ENCODE peak calls at places on chromosomes 16 and 17, in seven cellular contexts. L, T, O, E, W, K and X are unnamed samples.

GRCh38 chr17:15966879-15967248 is 21.9 kb downstream of the ADORA2B start:
- DNase-seq in W (no peak), T (no peak), E (no peak), O (no peak), K (no peak), L (peak), X (no peak)

GRCh38 chr17:54518706-54519105 is 381.9 kb upstream of the TOM1L1 start:
- DNase-seq in K (no peak), T (no peak), L (no peak), W (no peak), E (no peak), O (no peak), X (no peak)

GRCh38 chr16:27226476-27226875 is 23.1 kb downstream of the KDM8 start:
- DNase-seq in L (no peak), O (no peak), E (no peak), T (no peak), K (no peak), W (no peak), X (no peak)

GRCh38 chr16:12271006-12271405 is 294.5 kb downstream of the SNX29 start:
- DNase-seq in K (no peak), L (peak), O (peak), E (peak), W (peak), T (no peak), X (no peak)

GRCh38 chr16:81511371-81511770 is 66.8 kb downstream of the CMIP start:
- DNase-seq in E (no peak), W (peak), O (peak), L (no peak), K (no peak), T (no peak), X (no peak)

GRCh38 chr17:37180371-37180770 is 195.4 kb upstream of the C17orf78 start:
- DNase-seq in O (peak), T (no peak), E (no peak), W (no peak), K (no peak), L (no peak), X (no peak)

GRCh38 chr16:27228621-27229501 is 25.5 kb downstream of the KDM8 start:
- DNase-seq in K (peak), W (no peak), E (no peak), L (no peak), O (no peak), T (no peak), X (no peak)

GRCh38 chr17:72693147-72693878 is 399.2 kb downstream of the SLC39A11 start:
- DNase-seq in E (no peak), T (no peak), O (no peak), W (peak), K (no peak), L (no peak), X (no peak)

GRCh38 chr16:49121636-49122035 is 160.0 kb downstream of the CBLN1 start:
- DNase-seq in O (no peak), L (no peak), K (no peak), T (no peak), E (no peak), W (no peak), X (no peak)

GRCh38 chr16:57264950-57265371 is 19.5 kb downstream of the PLLP start:
- DNase-seq in K (no peak), T (no peak), W (no peak), E (peak), L (no peak), O (no peak), X (no peak)

GRCh38 chr16:86541560-86541959 is 13.5 kb downstream of the MTHFSD start:
- DNase-seq in W (no peak), L (no peak), T (no peak), E (no peak), K (no peak), O (no peak), X (no peak)

GRCh38 chr16:86195863-86196630 is 297.1 kb downstream of the IRF8 start:
- DNase-seq in T (no peak), W (no peak), E (no peak), K (no peak), L (no peak), O (no peak), X (no peak)

GRCh38 chr16:67339453-67339852 is 12.8 kb downstream of the LRRC36 start:
- DNase-seq in W (peak), T (no peak), O (peak), K (no peak), L (no peak), E (no peak), X (no peak)

GRCh38 chr16:75065149-75065807 is 51.3 kb downstream of the LDHD start:
- DNase-seq in W (no peak), T (no peak), K (no peak), L (no peak), O (no peak), E (peak), X (no peak)

GRCh38 chr16:31344712-31345111 is 10.3 kb upstream of the ITGAX start:
- DNase-seq in L (no peak), E (no peak), K (no peak), W (no peak), O (no peak), T (no peak), X (no peak)

GRCh38 chr17:41919840-41920579 is 1.3 kb upstream of the ACLY start:
- DNase-seq in T (no peak), L (peak), W (peak), E (peak), K (peak), O (no peak), X (no peak)

GRCh38 chr16:72974142-72974769 is 73.7 kb downstream of the ZFHX3 start:
- DNase-seq in K (no peak), O (no peak), T (no peak), W (no peak), E (peak), L (no peak), X (no peak)

GRCh38 chr16:85153656-85154091 is 41.4 kb upstream of the CIBAR2 start:
- DNase-seq in T (no peak), L (no peak), E (peak), K (peak), W (no peak), O (no peak), X (no peak)

GRCh38 chr16:69223882-69224281 is 36.9 kb downstream of the SNTB2 start:
- DNase-seq in O (peak), K (no peak), W (peak), T (peak), E (no peak), L (no peak), X (no peak)

GRCh38 chr17:5694507-5694906 is 110.2 kb upstream of the NLRP1 start:
- DNase-seq in L (peak), E (no peak), O (no peak), W (no peak), T (no peak), K (no peak), X (no peak)

GRCh38 chr17:34598161-34598776 is 18.9 kb downstream of the TMEM132E start:
- DNase-seq in K (no peak), E (no peak), L (peak), O (no peak), W (no peak), T (no peak), X (no peak)

GRCh38 chr17:82750241-82750905 is 1.5 kb upstream of the TBCD start:
- DNase-seq in W (no peak), E (no peak), O (no peak), K (no peak), L (peak), T (no peak), X (no peak)

GRCh38 chr16:81018496-81018895 is 11.5 kb downstream of the CENPN start:
- DNase-seq in L (no peak), O (no peak), E (no peak), K (no peak), T (no peak), W (no peak), X (no peak)

GRCh38 chr17:67830440-67830839 is 5.1 kb downstream of the BPTF start:
- DNase-seq in T (no peak), O (no peak), L (peak), W (no peak), K (peak), E (no peak), X (no peak)

GRCh38 chr16:81647527-81647926 is 131.6 kb upstream of the PLCG2 start:
- DNase-seq in L (no peak), W (peak), T (no peak), O (peak), K (no peak), E (no peak), X (no peak)

GRCh38 chr17:41777579-41778188 is 8.8 kb downstream of the JUP start:
- DNase-seq in E (peak), K (peak), L (no peak), T (peak), O (peak), W (peak), X (peak)

GRCh38 chr17:41917957-41918391 is 777 bp downstream of the ACLY start:
- DNase-seq in K (peak), T (no peak), E (peak), L (peak), O (peak), W (no peak), X (no peak)

GRCh38 chr16:73019456-73020362 is 28.2 kb downstream of the ZFHX3 start:
- DNase-seq in W (peak), L (no peak), K (no peak), O (peak), E (peak), T (no peak), X (peak)

GRCh38 chr16:49600976-49601375 is 227.4 kb downstream of the C16orf78 start:
- DNase-seq in T (no peak), K (no peak), W (no peak), O (no peak), E (no peak), L (peak), X (no peak)

GRCh38 chr16:49651226-49651625 is 204.7 kb downstream of the ZNF423 start:
- DNase-seq in T (no peak), E (no peak), L (no peak), O (no peak), W (no peak), K (no peak), X (no peak)

GRCh38 chr17:38800237-38800760 is 943 bp upstream of the PIP4K2B start:
- DNase-seq in L (no peak), E (no peak), K (no peak), T (no peak), W (no peak), O (no peak), X (no peak)

GRCh38 chr17:46097497-46097896 is 95.7 kb downstream of the KANSL1 start:
- DNase-seq in O (no peak), L (no peak), K (no peak), T (no peak), E (no peak), W (peak), X (no peak)

GRCh38 chr16:1309888-1310831 is 724 bp downstream of the UBE2I start:
- DNase-seq in W (peak), L (no peak), E (peak), O (peak), K (peak), T (no peak), X (peak)

GRCh38 chr16:49158029-49158642 is 123.5 kb downstream of the CBLN1 start:
- DNase-seq in E (peak), K (no peak), T (no peak), L (peak), O (peak), W (no peak), X (no peak)

GRCh38 chr17:78605429-78605828 is 28.2 kb upstream of the DNAH17 start:
- DNase-seq in E (no peak), L (no peak), T (no peak), W (no peak), K (no peak), O (no peak), X (no peak)
- H3K4me3 ChIP-seq in E (no peak), L (no peak), T (no peak), W (no peak), K (no peak), O (no peak), X (no peak)

GRCh38 chr17:76153640-76154039 is 12.6 kb upstream of the FOXJ1 start:
- DNase-seq in L (no peak), E (no peak), W (peak), O (peak), K (no peak), T (no peak), X (no peak)
- TF ChIP-seq CTCF in L (peak), E (no peak), W (peak), O (peak), K (no peak), T (peak), X (peak)

GRCh38 chr17:49224198-49224996 is 6.2 kb downstream of the PHOSPHO1 start:
- DNase-seq in L (peak), E (peak), K (no peak), O (no peak), W (no peak), T (no peak), X (no peak)
- H3K4me3 ChIP-seq in L (peak), E (peak), K (peak), O (no peak), W (no peak), T (no peak), X (no peak)

GRCh38 chr17:60110586-60110985 is 31.9 kb upstream of the HEATR6 start:
- DNase-seq in E (no peak), O (no peak), L (no peak), T (no peak), K (no peak), W (no peak), X (no peak)

GRCh38 chr17:60106377-60107059 is 27.8 kb upstream of the HEATR6 start:
- DNase-seq in T (no peak), W (peak), O (peak), K (no peak), E (no peak), L (no peak), X (no peak)

GRCh38 chr17:60108712-60109111 is 30.0 kb upstream of the HEATR6 start:
- DNase-seq in E (no peak), L (no peak), T (no peak), W (no peak), O (no peak), K (no peak), X (no peak)

GRCh38 chr17:60109161-60109560 is 30.4 kb upstream of the HEATR6 start:
- DNase-seq in W (no peak), O (no peak), K (no peak), L (no peak), E (no peak), T (no peak), X (no peak)

DNA sequence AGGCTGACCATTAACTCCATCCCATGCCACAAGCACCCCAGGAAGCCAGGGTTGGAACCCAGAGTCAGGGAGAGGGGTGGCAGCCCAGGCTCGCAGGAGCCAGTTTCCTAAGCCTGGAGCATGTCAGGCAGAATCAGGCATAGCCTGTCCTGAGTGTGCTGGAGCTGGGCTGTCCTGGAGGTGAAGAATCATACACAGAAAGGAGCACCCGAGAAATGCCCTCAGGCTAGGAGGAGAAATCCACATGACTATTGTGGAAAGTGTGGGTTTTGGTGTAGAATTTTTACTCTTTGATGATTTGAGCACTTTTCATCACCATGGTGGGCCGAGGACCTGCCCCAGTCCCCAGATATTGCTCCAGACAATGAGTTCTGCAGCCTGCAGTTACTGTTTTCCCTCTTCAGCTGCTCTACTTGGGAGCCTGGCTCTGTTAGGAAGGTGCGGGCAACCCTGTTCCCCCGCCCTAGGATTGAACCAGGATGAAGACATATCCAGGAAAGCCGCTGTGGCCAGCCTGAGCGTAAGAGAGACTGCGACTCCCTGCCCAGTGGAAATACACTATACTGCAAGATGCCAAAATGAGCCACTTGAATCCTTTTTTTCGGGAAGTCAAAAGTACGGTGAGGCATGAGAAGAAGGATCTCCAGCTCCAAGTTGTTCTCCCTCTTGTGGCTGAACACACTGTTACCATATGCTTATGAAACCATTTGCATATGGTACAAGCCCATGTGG is 29.0 kb upstream of the HEATR6 start:
- DNase-seq in L (no peak), T (no peak), K (no peak), W (peak), E (no peak), O (no peak), X (no peak)
- TF ChIP-seq CTCF in L (no peak), T (peak), K (no peak), W (peak), E (no peak), O (peak), X (no peak)